ENCODE peak calls at places on chromosomes 2 and 18, in five cellular contexts. One of them, this sample, is unnamed.

GRCh38 chr2:70115646-70116442 is 28.6 kb downstream of the PCBP1 start:
- DNase-seq in A549: no peak
- DNase-seq in RWPE1: no peak
- DNase-seq in psoas muscle: no peak
- DNase-seq in AG09309: no peak
- DNase-seq in this sample: no peak

GRCh38 chr2:65265090-65266045 is 37.7 kb downstream of the ACTR2 start:
- DNase-seq in RWPE1: peak
- DNase-seq in AG09309: peak
- DNase-seq in A549: peak
- DNase-seq in psoas muscle: no peak
- DNase-seq in this sample: no peak

GRCh38 chr2:54240515-54241219 is 15.4 kb downstream of the TSPYL6 start:
- DNase-seq in AG09309: peak
- DNase-seq in RWPE1: no peak
- DNase-seq in A549: no peak
- DNase-seq in psoas muscle: peak
- DNase-seq in this sample: no peak

GRCh38 chr2:94956797-94957391 is 68.6 kb upstream of the MAL start:
- DNase-seq in RWPE1: peak
- DNase-seq in psoas muscle: no peak
- DNase-seq in AG09309: no peak
- DNase-seq in A549: peak
- DNase-seq in this sample: peak

GRCh38 chr18:22488554-22488953 is 70.8 kb upstream of the CTAGE1 start:
- DNase-seq in psoas muscle: peak
- DNase-seq in AG09309: no peak
- DNase-seq in A549: no peak
- DNase-seq in RWPE1: no peak
- DNase-seq in this sample: no peak

GRCh38 chr2:181648478-181649155 is 8.3 kb downstream of the CERKL start:
- DNase-seq in psoas muscle: no peak
- DNase-seq in A549: no peak
- DNase-seq in AG09309: no peak
- DNase-seq in RWPE1: no peak
- DNase-seq in this sample: no peak

GRCh38 chr2:234603619-234604018 is 106.7 kb upstream of the ARL4C start:
- DNase-seq in RWPE1: no peak
- DNase-seq in A549: no peak
- DNase-seq in AG09309: no peak
- DNase-seq in psoas muscle: no peak
- DNase-seq in this sample: no peak

GRCh38 chr2:69097148-69097610 is 84.2 kb downstream of the ANTXR1 start:
- DNase-seq in A549: no peak
- DNase-seq in psoas muscle: no peak
- DNase-seq in RWPE1: no peak
- DNase-seq in AG09309: no peak
- DNase-seq in this sample: no peak

GRCh38 chr2:190469770-190470169 is 61.6 kb downstream of the MFSD6 start:
- DNase-seq in psoas muscle: no peak
- DNase-seq in AG09309: no peak
- DNase-seq in RWPE1: peak
- DNase-seq in A549: peak
- DNase-seq in this sample: no peak

GRCh38 chr2:232493701-232494426 is 6.2 kb upstream of the ECEL1 start:
- DNase-seq in A549: no peak
- DNase-seq in AG09309: no peak
- DNase-seq in RWPE1: no peak
- DNase-seq in psoas muscle: no peak
- DNase-seq in this sample: no peak

GRCh38 chr2:188297983-188298382 is 6.3 kb downstream of the GULP1 start:
- DNase-seq in AG09309: no peak
- DNase-seq in A549: no peak
- DNase-seq in psoas muscle: no peak
- DNase-seq in RWPE1: no peak
- DNase-seq in this sample: no peak

DNA sequence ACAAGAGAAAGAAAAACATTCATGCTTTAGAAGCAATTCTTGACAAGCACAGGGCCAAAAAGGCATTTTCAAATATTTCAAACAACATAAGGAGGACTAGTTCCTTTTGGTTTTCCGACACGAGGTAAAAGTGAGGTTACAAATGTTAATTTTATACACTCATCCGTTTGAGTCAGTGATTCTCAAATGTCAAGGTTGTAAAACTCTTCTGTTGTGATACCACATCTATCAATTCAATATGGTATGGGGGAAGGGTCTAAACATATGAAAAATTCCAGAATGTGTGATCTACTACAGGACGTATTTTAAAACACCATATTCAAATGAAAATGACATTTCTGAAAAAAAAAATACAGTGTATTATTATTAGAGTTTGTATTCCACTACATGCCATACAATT is 52.7 kb downstream of the TGIF1 start:
- DNase-seq in AG09309: no peak
- DNase-seq in RWPE1: no peak
- DNase-seq in A549: no peak
- DNase-seq in psoas muscle: no peak
- DNase-seq in this sample: no peak
- TF ChIP-seq CTCF in AG09309: no peak
- TF ChIP-seq CTCF in RWPE1: no peak
- TF ChIP-seq CTCF in A549: no peak
- TF ChIP-seq CTCF in psoas muscle: no peak
- TF ChIP-seq CTCF in this sample: no peak

GRCh38 chr2:9573840-9574239 is 18.2 kb upstream of the ADAM17 start:
- DNase-seq in psoas muscle: no peak
- DNase-seq in RWPE1: no peak
- DNase-seq in A549: no peak
- DNase-seq in AG09309: no peak
- DNase-seq in this sample: no peak
- TF ChIP-seq CTCF in psoas muscle: no peak
- TF ChIP-seq CTCF in RWPE1: no peak
- TF ChIP-seq CTCF in A549: no peak
- TF ChIP-seq CTCF in AG09309: no peak
- TF ChIP-seq CTCF in this sample: peak

GRCh38 chr2:47438084-47438483 is 35.1 kb downstream of the MSH2 start:
- DNase-seq in psoas muscle: no peak
- DNase-seq in AG09309: no peak
- DNase-seq in A549: no peak
- DNase-seq in RWPE1: no peak
- DNase-seq in this sample: no peak

GRCh38 chr2:47437287-47437686 is 34.3 kb downstream of the MSH2 start:
- DNase-seq in RWPE1: peak
- DNase-seq in psoas muscle: no peak
- DNase-seq in A549: peak
- DNase-seq in AG09309: peak
- DNase-seq in this sample: no peak
- TF ChIP-seq CTCF in RWPE1: peak
- TF ChIP-seq CTCF in psoas muscle: peak
- TF ChIP-seq CTCF in A549: peak
- TF ChIP-seq CTCF in AG09309: peak
- TF ChIP-seq CTCF in this sample: no peak

DNA sequence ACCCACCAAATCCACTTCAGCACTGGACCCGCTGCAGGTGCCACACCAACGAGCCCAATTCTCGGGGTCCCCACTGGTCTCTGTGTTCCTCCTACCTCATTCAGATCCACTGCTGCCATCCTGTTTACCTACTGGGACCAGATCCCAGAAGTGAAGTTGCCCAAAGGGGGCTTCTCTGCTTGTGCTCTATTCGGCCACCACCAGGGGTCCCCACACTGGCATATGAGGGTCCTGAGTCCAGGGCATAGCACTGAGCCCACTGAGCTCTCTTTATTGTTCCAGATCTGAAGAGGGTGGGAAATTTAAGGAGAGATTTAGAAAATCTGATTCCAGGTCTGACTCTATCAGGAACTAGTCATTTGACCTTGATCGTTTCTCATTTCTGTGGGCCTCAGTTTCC is 2.4 kb downstream of the GPR45 start:
- DNase-seq in A549: no peak
- DNase-seq in RWPE1: no peak
- DNase-seq in AG09309: no peak
- DNase-seq in psoas muscle: no peak
- DNase-seq in this sample: peak
- TF ChIP-seq CTCF in A549: no peak
- TF ChIP-seq CTCF in RWPE1: no peak
- TF ChIP-seq CTCF in AG09309: peak
- TF ChIP-seq CTCF in psoas muscle: no peak
- TF ChIP-seq CTCF in this sample: peak

DNA sequence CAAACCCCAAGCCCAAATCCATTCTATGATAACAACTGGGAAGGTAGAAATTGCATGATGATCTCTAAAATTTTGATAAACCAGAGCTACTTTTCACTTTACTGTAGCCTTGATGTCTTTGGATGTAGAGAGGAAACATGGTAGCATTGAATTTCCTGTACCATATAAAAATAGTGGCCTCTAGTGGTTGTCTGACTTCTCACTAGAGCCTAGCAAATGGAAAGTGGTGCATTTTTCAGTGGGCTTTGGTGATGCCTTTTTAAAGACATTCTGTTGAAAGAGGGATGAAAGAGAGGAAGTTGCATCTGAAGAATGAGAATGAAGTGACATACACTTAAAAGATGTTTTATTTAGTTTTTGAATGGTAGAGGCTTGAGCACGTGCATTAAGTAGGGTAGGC is 662.2 kb downstream of the XIRP2 start:
- DNase-seq in A549: peak
- DNase-seq in RWPE1: peak
- DNase-seq in psoas muscle: no peak
- DNase-seq in AG09309: no peak
- DNase-seq in this sample: no peak
- TF ChIP-seq CTCF in A549: peak
- TF ChIP-seq CTCF in RWPE1: no peak
- TF ChIP-seq CTCF in psoas muscle: peak
- TF ChIP-seq CTCF in AG09309: peak
- TF ChIP-seq CTCF in this sample: peak

This sample was measured in glutamatergic neuron.